ENCODE peak calls at places on chromosomes 2 and 18, in nine cellular contexts. One of them, this sample, is unnamed.

GRCh38 chr18:46007165-46007564 is 40.0 kb upstream of the EPG5 start:
- DNase-seq in fibroblast of lung: no peak
- DNase-seq in fibroblast of mammary gland: no peak
- DNase-seq in uterus: no peak
- DNase-seq in heart left ventricle: no peak
- DNase-seq in chondrocyte: no peak
- DNase-seq in K562: no peak
- DNase-seq in epithelial cell of proximal tubule: no peak
- DNase-seq in body of pancreas: no peak
- DNase-seq in this sample: no peak

GRCh38 chr2:66553370-66553769 is 118.4 kb downstream of the MEIS1 start:
- DNase-seq in fibroblast of lung: peak
- DNase-seq in fibroblast of mammary gland: no peak
- DNase-seq in uterus: no peak
- DNase-seq in heart left ventricle: peak
- DNase-seq in chondrocyte: peak
- DNase-seq in K562: peak
- DNase-seq in epithelial cell of proximal tubule: no peak
- DNase-seq in body of pancreas: peak
- DNase-seq in this sample: peak

GRCh38 chr2:63614983-63615945 is 26.5 kb downstream of the MDH1 start:
- DNase-seq in fibroblast of lung: no peak
- DNase-seq in fibroblast of mammary gland: no peak
- DNase-seq in uterus: no peak
- DNase-seq in heart left ventricle: no peak
- DNase-seq in chondrocyte: no peak
- DNase-seq in K562: peak
- DNase-seq in epithelial cell of proximal tubule: no peak
- DNase-seq in body of pancreas: no peak
- DNase-seq in this sample: no peak

GRCh38 chr2:66488946-66489345 is 54.0 kb downstream of the MEIS1 start:
- DNase-seq in fibroblast of lung: no peak
- DNase-seq in fibroblast of mammary gland: no peak
- DNase-seq in uterus: no peak
- DNase-seq in heart left ventricle: no peak
- DNase-seq in chondrocyte: no peak
- DNase-seq in K562: no peak
- DNase-seq in epithelial cell of proximal tubule: no peak
- DNase-seq in body of pancreas: no peak
- DNase-seq in this sample: no peak

GRCh38 chr2:176763871-176764404 is 448.7 kb upstream of the HNRNPA3 start:
- DNase-seq in fibroblast of lung: no peak
- DNase-seq in fibroblast of mammary gland: no peak
- DNase-seq in uterus: no peak
- DNase-seq in heart left ventricle: no peak
- DNase-seq in chondrocyte: no peak
- DNase-seq in K562: no peak
- DNase-seq in epithelial cell of proximal tubule: no peak
- DNase-seq in body of pancreas: no peak
- DNase-seq in this sample: no peak

GRCh38 chr18:27331606-27332005 is 146.5 kb upstream of the CHST9 start:
- DNase-seq in fibroblast of lung: no peak
- DNase-seq in fibroblast of mammary gland: no peak
- DNase-seq in uterus: no peak
- DNase-seq in heart left ventricle: no peak
- DNase-seq in chondrocyte: no peak
- DNase-seq in K562: no peak
- DNase-seq in epithelial cell of proximal tubule: no peak
- DNase-seq in body of pancreas: no peak
- DNase-seq in this sample: no peak

GRCh38 chr2:240586919-240587800 is 626 bp downstream of the CAPN10 start:
- DNase-seq in fibroblast of lung: no peak
- DNase-seq in fibroblast of mammary gland: peak
- DNase-seq in uterus: no peak
- DNase-seq in heart left ventricle: no peak
- DNase-seq in chondrocyte: peak
- DNase-seq in K562: peak
- DNase-seq in epithelial cell of proximal tubule: no peak
- DNase-seq in body of pancreas: peak
- DNase-seq in this sample: peak

GRCh38 chr18:11909081-11909410 is 929 bp upstream of the MPPE1 start:
- DNase-seq in fibroblast of lung: peak
- DNase-seq in fibroblast of mammary gland: peak
- DNase-seq in uterus: no peak
- DNase-seq in heart left ventricle: no peak
- DNase-seq in chondrocyte: no peak
- DNase-seq in K562: no peak
- DNase-seq in epithelial cell of proximal tubule: no peak
- DNase-seq in body of pancreas: no peak
- DNase-seq in this sample: no peak

GRCh38 chr2:18829331-18829902 is 240.0 kb upstream of the NT5C1B start:
- DNase-seq in fibroblast of lung: peak
- DNase-seq in fibroblast of mammary gland: peak
- DNase-seq in uterus: no peak
- DNase-seq in heart left ventricle: no peak
- DNase-seq in chondrocyte: no peak
- DNase-seq in K562: no peak
- DNase-seq in epithelial cell of proximal tubule: peak
- DNase-seq in body of pancreas: no peak
- DNase-seq in this sample: no peak

GRCh38 chr2:200306969-200307811 is 697 bp downstream of the SPATS2L start:
- DNase-seq in fibroblast of lung: peak
- DNase-seq in fibroblast of mammary gland: no peak
- DNase-seq in uterus: peak
- DNase-seq in heart left ventricle: peak
- DNase-seq in chondrocyte: no peak
- DNase-seq in K562: peak
- DNase-seq in epithelial cell of proximal tubule: no peak
- DNase-seq in body of pancreas: peak
- DNase-seq in this sample: peak

GRCh38 chr18:39037925-39038324 is 1472.3 kb upstream of the CELF4 start:
- DNase-seq in fibroblast of lung: no peak
- DNase-seq in fibroblast of mammary gland: no peak
- DNase-seq in uterus: no peak
- DNase-seq in heart left ventricle: no peak
- DNase-seq in chondrocyte: no peak
- DNase-seq in K562: no peak
- DNase-seq in epithelial cell of proximal tubule: peak
- DNase-seq in body of pancreas: no peak
- DNase-seq in this sample: no peak

GRCh38 chr18:58661423-58661822 is 9.8 kb upstream of the MALT1 start:
- DNase-seq in fibroblast of lung: peak
- DNase-seq in fibroblast of mammary gland: no peak
- DNase-seq in uterus: no peak
- DNase-seq in heart left ventricle: no peak
- DNase-seq in chondrocyte: no peak
- DNase-seq in K562: no peak
- DNase-seq in epithelial cell of proximal tubule: no peak
- DNase-seq in body of pancreas: no peak
- DNase-seq in this sample: no peak

GRCh38 chr2:126837926-126838717 is 60.6 kb upstream of the TEX51 start:
- DNase-seq in fibroblast of lung: no peak
- DNase-seq in fibroblast of mammary gland: no peak
- DNase-seq in uterus: no peak
- DNase-seq in heart left ventricle: no peak
- DNase-seq in chondrocyte: no peak
- DNase-seq in K562: no peak
- DNase-seq in epithelial cell of proximal tubule: no peak
- DNase-seq in body of pancreas: no peak
- DNase-seq in this sample: no peak

GRCh38 chr18:58900015-58900649 is 35.5 kb downstream of the ZNF532 start:
- DNase-seq in fibroblast of lung: no peak
- DNase-seq in fibroblast of mammary gland: peak
- DNase-seq in uterus: no peak
- DNase-seq in heart left ventricle: peak
- DNase-seq in chondrocyte: no peak
- DNase-seq in K562: no peak
- DNase-seq in epithelial cell of proximal tubule: no peak
- DNase-seq in body of pancreas: no peak
- DNase-seq in this sample: peak

GRCh38 chr18:11176416-11176815 is 27.0 kb upstream of the PIEZO2 start:
- DNase-seq in fibroblast of lung: no peak
- DNase-seq in fibroblast of mammary gland: peak
- DNase-seq in uterus: no peak
- DNase-seq in heart left ventricle: no peak
- DNase-seq in chondrocyte: no peak
- DNase-seq in K562: no peak
- DNase-seq in epithelial cell of proximal tubule: no peak
- DNase-seq in body of pancreas: no peak
- DNase-seq in this sample: no peak

GRCh38 chr18:56460590-56460989 is 177.8 kb downstream of the TXNL1 start:
- DNase-seq in fibroblast of lung: no peak
- DNase-seq in fibroblast of mammary gland: no peak
- DNase-seq in uterus: no peak
- DNase-seq in heart left ventricle: no peak
- DNase-seq in chondrocyte: no peak
- DNase-seq in K562: no peak
- DNase-seq in epithelial cell of proximal tubule: no peak
- DNase-seq in body of pancreas: no peak
- DNase-seq in this sample: no peak

GRCh38 chr2:102140367-102140766 is 2.2 kb upstream of the IL1R1 start:
- DNase-seq in fibroblast of lung: peak
- DNase-seq in fibroblast of mammary gland: no peak
- DNase-seq in uterus: no peak
- DNase-seq in heart left ventricle: no peak
- DNase-seq in chondrocyte: no peak
- DNase-seq in K562: no peak
- DNase-seq in epithelial cell of proximal tubule: no peak
- DNase-seq in body of pancreas: no peak
- DNase-seq in this sample: no peak

GRCh38 chr2:211837706-211838105 is 700.9 kb downstream of the ERBB4 start:
- DNase-seq in fibroblast of lung: no peak
- DNase-seq in fibroblast of mammary gland: no peak
- DNase-seq in uterus: no peak
- DNase-seq in heart left ventricle: no peak
- DNase-seq in chondrocyte: no peak
- DNase-seq in K562: no peak
- DNase-seq in epithelial cell of proximal tubule: no peak
- DNase-seq in body of pancreas: no peak
- DNase-seq in this sample: no peak

GRCh38 chr2:230075988-230076631 is 7.4 kb upstream of the SLC16A14 start:
- DNase-seq in fibroblast of lung: no peak
- DNase-seq in fibroblast of mammary gland: peak
- DNase-seq in uterus: no peak
- DNase-seq in heart left ventricle: no peak
- DNase-seq in chondrocyte: no peak
- DNase-seq in K562: no peak
- DNase-seq in epithelial cell of proximal tubule: no peak
- DNase-seq in body of pancreas: no peak
- DNase-seq in this sample: no peak

GRCh38 chr2:223930002-223930976 is 14.8 kb downstream of the WDFY1 start:
- DNase-seq in fibroblast of lung: peak
- DNase-seq in fibroblast of mammary gland: peak
- DNase-seq in uterus: no peak
- DNase-seq in heart left ventricle: peak
- DNase-seq in chondrocyte: no peak
- DNase-seq in K562: peak
- DNase-seq in epithelial cell of proximal tubule: peak
- DNase-seq in body of pancreas: peak
- DNase-seq in this sample: peak

GRCh38 chr2:185144159-185144919 is 546.0 kb downstream of the ZNF804A start:
- DNase-seq in fibroblast of lung: no peak
- DNase-seq in fibroblast of mammary gland: no peak
- DNase-seq in uterus: no peak
- DNase-seq in heart left ventricle: no peak
- DNase-seq in chondrocyte: peak
- DNase-seq in K562: no peak
- DNase-seq in epithelial cell of proximal tubule: no peak
- DNase-seq in body of pancreas: no peak
- DNase-seq in this sample: no peak

GRCh38 chr18:6751207-6751606 is 21.7 kb downstream of the ARHGAP28 start:
- DNase-seq in fibroblast of lung: no peak
- DNase-seq in fibroblast of mammary gland: peak
- DNase-seq in uterus: no peak
- DNase-seq in heart left ventricle: no peak
- DNase-seq in chondrocyte: no peak
- DNase-seq in K562: no peak
- DNase-seq in epithelial cell of proximal tubule: no peak
- DNase-seq in body of pancreas: no peak
- DNase-seq in this sample: no peak

GRCh38 chr2:168247341-168248305 is at the start of gene STK39:
- DNase-seq in fibroblast of lung: peak
- DNase-seq in fibroblast of mammary gland: peak
- DNase-seq in uterus: peak
- DNase-seq in heart left ventricle: peak
- DNase-seq in chondrocyte: no peak
- DNase-seq in K562: peak
- DNase-seq in epithelial cell of proximal tubule: no peak
- DNase-seq in body of pancreas: peak
- DNase-seq in this sample: peak
- TF ChIP-seq CTCF in fibroblast of lung: peak
- TF ChIP-seq CTCF in fibroblast of mammary gland: no peak
- TF ChIP-seq CTCF in uterus: no peak
- TF ChIP-seq CTCF in heart left ventricle: no peak
- TF ChIP-seq CTCF in chondrocyte: peak
- TF ChIP-seq CTCF in K562: no peak
- TF ChIP-seq CTCF in epithelial cell of proximal tubule: no peak
- TF ChIP-seq CTCF in body of pancreas: no peak
- TF ChIP-seq CTCF in this sample: no peak

DNA sequence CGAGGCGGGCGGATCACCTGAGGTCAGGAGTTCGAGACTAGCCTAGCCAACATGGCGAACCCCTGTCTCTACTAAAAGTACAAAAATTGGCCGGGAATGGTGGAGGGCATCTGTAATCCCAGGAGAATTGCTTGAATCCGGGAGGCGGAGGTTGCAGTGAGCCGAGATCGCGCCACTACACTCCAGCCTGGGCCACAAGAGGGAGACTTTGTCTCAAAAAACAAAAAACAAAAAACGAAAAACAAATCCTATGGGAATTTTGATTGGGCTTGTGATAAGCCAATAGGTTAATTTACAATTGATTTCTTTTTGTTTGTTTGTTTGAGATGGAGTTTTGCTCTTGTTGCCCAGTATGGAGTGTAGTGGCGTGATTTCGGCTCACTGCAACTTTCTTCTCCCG is 24.2 kb upstream of the TOGARAM2 start:
- DNase-seq in fibroblast of lung: peak
- DNase-seq in fibroblast of mammary gland: peak
- DNase-seq in uterus: no peak
- DNase-seq in heart left ventricle: no peak
- DNase-seq in chondrocyte: no peak
- DNase-seq in K562: peak
- DNase-seq in epithelial cell of proximal tubule: no peak
- DNase-seq in body of pancreas: no peak
- DNase-seq in this sample: no peak
- TF ChIP-seq CTCF in fibroblast of lung: peak
- TF ChIP-seq CTCF in fibroblast of mammary gland: peak
- TF ChIP-seq CTCF in uterus: no peak
- TF ChIP-seq CTCF in heart left ventricle: peak
- TF ChIP-seq CTCF in chondrocyte: peak
- TF ChIP-seq CTCF in K562: peak
- TF ChIP-seq CTCF in epithelial cell of proximal tubule: peak
- TF ChIP-seq CTCF in body of pancreas: no peak
- TF ChIP-seq CTCF in this sample: peak

GRCh38 chr2:48727560-48727959 is 28.0 kb downstream of the LHCGR start:
- DNase-seq in fibroblast of lung: no peak
- DNase-seq in fibroblast of mammary gland: no peak
- DNase-seq in uterus: no peak
- DNase-seq in heart left ventricle: no peak
- DNase-seq in chondrocyte: no peak
- DNase-seq in K562: no peak
- DNase-seq in epithelial cell of proximal tubule: no peak
- DNase-seq in body of pancreas: no peak
- DNase-seq in this sample: no peak
- TF ChIP-seq CTCF in fibroblast of lung: no peak
- TF ChIP-seq CTCF in fibroblast of mammary gland: no peak
- TF ChIP-seq CTCF in uterus: no peak
- TF ChIP-seq CTCF in heart left ventricle: no peak
- TF ChIP-seq CTCF in chondrocyte: peak
- TF ChIP-seq CTCF in K562: no peak
- TF ChIP-seq CTCF in epithelial cell of proximal tubule: no peak
- TF ChIP-seq CTCF in body of pancreas: no peak
- TF ChIP-seq CTCF in this sample: no peak

GRCh38 chr2:162333968-162334367 is 10.0 kb upstream of the GCA start:
- DNase-seq in fibroblast of lung: no peak
- DNase-seq in fibroblast of mammary gland: peak
- DNase-seq in uterus: no peak
- DNase-seq in heart left ventricle: no peak
- DNase-seq in chondrocyte: no peak
- DNase-seq in K562: peak
- DNase-seq in epithelial cell of proximal tubule: no peak
- DNase-seq in body of pancreas: peak
- DNase-seq in this sample: no peak
- TF ChIP-seq CTCF in fibroblast of lung: peak
- TF ChIP-seq CTCF in fibroblast of mammary gland: peak
- TF ChIP-seq CTCF in uterus: no peak
- TF ChIP-seq CTCF in heart left ventricle: peak
- TF ChIP-seq CTCF in chondrocyte: peak
- TF ChIP-seq CTCF in K562: no peak
- TF ChIP-seq CTCF in epithelial cell of proximal tubule: peak
- TF ChIP-seq CTCF in body of pancreas: no peak
- TF ChIP-seq CTCF in this sample: peak